ENCODE peak calls at places on chromosomes 11 and 22, in eight cellular contexts. One of them, this sample, is unnamed. For H3K9me3, the result is how much of the 10 kb centered on the place peaks cover.

GRCh38 chr11:46382644-46383403 is 1.4 kb downstream of the MDK start:
- DNase-seq in fibroblast of lung: peak
- DNase-seq in endodermal cell: peak
- DNase-seq in MM.1S: no peak
- DNase-seq in tibial artery: no peak
- DNase-seq in IMR-90: peak
- DNase-seq in right lobe of liver: no peak
- DNase-seq in CD8-positive, alpha-beta T cell: no peak
- DNase-seq in this sample: no peak

GRCh38 chr11:131465746-131466145 is 95.3 kb downstream of the NTM start:
- DNase-seq in IMR-90: no peak
- DNase-seq in fibroblast of lung: no peak
- DNase-seq in tibial artery: no peak
- DNase-seq in CD8-positive, alpha-beta T cell: no peak
- DNase-seq in endodermal cell: peak
- DNase-seq in MM.1S: no peak
- DNase-seq in right lobe of liver: no peak
- DNase-seq in this sample: no peak

GRCh38 chr11:65113361-65113756 is 1.7 kb downstream of the TM7SF2 start:
- DNase-seq in tibial artery: no peak
- DNase-seq in right lobe of liver: no peak
- DNase-seq in CD8-positive, alpha-beta T cell: no peak
- DNase-seq in IMR-90: no peak
- DNase-seq in fibroblast of lung: no peak
- DNase-seq in MM.1S: no peak
- DNase-seq in endodermal cell: no peak
- DNase-seq in this sample: no peak

GRCh38 chr22:46674367-46674781 is 54.2 kb downstream of the GRAMD4 start:
- DNase-seq in IMR-90: no peak
- DNase-seq in endodermal cell: no peak
- DNase-seq in MM.1S: no peak
- DNase-seq in right lobe of liver: no peak
- DNase-seq in fibroblast of lung: no peak
- DNase-seq in CD8-positive, alpha-beta T cell: peak
- DNase-seq in tibial artery: peak
- DNase-seq in this sample: peak

GRCh38 chr22:49366437-49366836 is 461.2 kb downstream of the BRD1 start:
- DNase-seq in right lobe of liver: no peak
- DNase-seq in tibial artery: no peak
- DNase-seq in fibroblast of lung: no peak
- DNase-seq in CD8-positive, alpha-beta T cell: no peak
- DNase-seq in MM.1S: no peak
- DNase-seq in IMR-90: no peak
- DNase-seq in endodermal cell: no peak
- DNase-seq in this sample: no peak

GRCh38 chr11:105000797-105001196 is 22.2 kb downstream of the CASP5 start:
- DNase-seq in MM.1S: peak
- DNase-seq in right lobe of liver: no peak
- DNase-seq in tibial artery: no peak
- DNase-seq in fibroblast of lung: no peak
- DNase-seq in endodermal cell: peak
- DNase-seq in IMR-90: no peak
- DNase-seq in CD8-positive, alpha-beta T cell: peak
- DNase-seq in this sample: peak

GRCh38 chr11:108945341-108945740 is 280.5 kb downstream of the DDX10 start:
- DNase-seq in tibial artery: no peak
- DNase-seq in fibroblast of lung: no peak
- DNase-seq in right lobe of liver: no peak
- DNase-seq in endodermal cell: no peak
- DNase-seq in CD8-positive, alpha-beta T cell: no peak
- DNase-seq in IMR-90: no peak
- DNase-seq in MM.1S: peak
- DNase-seq in this sample: no peak

GRCh38 chr22:44107341-44107740 is 73.4 kb upstream of the PARVG start:
- DNase-seq in IMR-90: no peak
- DNase-seq in endodermal cell: peak
- DNase-seq in MM.1S: no peak
- DNase-seq in fibroblast of lung: peak
- DNase-seq in tibial artery: no peak
- DNase-seq in right lobe of liver: peak
- DNase-seq in CD8-positive, alpha-beta T cell: no peak
- DNase-seq in this sample: no peak

GRCh38 chr11:111663820-111664219 is 61.6 kb downstream of the SIK2 start:
- DNase-seq in endodermal cell: no peak
- DNase-seq in right lobe of liver: no peak
- DNase-seq in MM.1S: no peak
- DNase-seq in tibial artery: no peak
- DNase-seq in fibroblast of lung: peak
- DNase-seq in IMR-90: no peak
- DNase-seq in CD8-positive, alpha-beta T cell: no peak
- DNase-seq in this sample: peak

GRCh38 chr11:131533164-131533563 is 162.7 kb downstream of the NTM start:
- DNase-seq in IMR-90: no peak
- DNase-seq in tibial artery: no peak
- DNase-seq in endodermal cell: no peak
- DNase-seq in MM.1S: no peak
- DNase-seq in right lobe of liver: no peak
- DNase-seq in fibroblast of lung: no peak
- DNase-seq in CD8-positive, alpha-beta T cell: no peak
- DNase-seq in this sample: no peak

GRCh38 chr11:72688929-72689328 is 14.7 kb upstream of the PDE2A start:
- DNase-seq in IMR-90: no peak
- DNase-seq in endodermal cell: no peak
- DNase-seq in MM.1S: no peak
- DNase-seq in fibroblast of lung: no peak
- DNase-seq in tibial artery: no peak
- DNase-seq in CD8-positive, alpha-beta T cell: no peak
- DNase-seq in right lobe of liver: no peak
- DNase-seq in this sample: no peak

GRCh38 chr11:14249121-14249963 is 109.6 kb downstream of the RRAS2 start:
- DNase-seq in fibroblast of lung: peak
- DNase-seq in right lobe of liver: no peak
- DNase-seq in tibial artery: no peak
- DNase-seq in endodermal cell: peak
- DNase-seq in CD8-positive, alpha-beta T cell: peak
- DNase-seq in MM.1S: peak
- DNase-seq in IMR-90: peak
- DNase-seq in this sample: peak

GRCh38 chr11:80466570-80466969 is 1025.7 kb upstream of the TENM4 start:
- DNase-seq in endodermal cell: no peak
- DNase-seq in tibial artery: no peak
- DNase-seq in fibroblast of lung: no peak
- DNase-seq in IMR-90: no peak
- DNase-seq in MM.1S: no peak
- DNase-seq in CD8-positive, alpha-beta T cell: no peak
- DNase-seq in right lobe of liver: no peak
- DNase-seq in this sample: no peak

GRCh38 chr11:7904910-7905309 is 26.2 kb downstream of the OR10A6 start:
- DNase-seq in MM.1S: no peak
- DNase-seq in CD8-positive, alpha-beta T cell: no peak
- DNase-seq in tibial artery: no peak
- DNase-seq in endodermal cell: no peak
- DNase-seq in fibroblast of lung: peak
- DNase-seq in IMR-90: peak
- DNase-seq in right lobe of liver: no peak
- DNase-seq in this sample: no peak

GRCh38 chr22:25069426-25069757 is 116.9 kb downstream of the KIAA1671 start:
- DNase-seq in MM.1S: no peak
- DNase-seq in fibroblast of lung: no peak
- DNase-seq in CD8-positive, alpha-beta T cell: no peak
- DNase-seq in tibial artery: no peak
- DNase-seq in IMR-90: no peak
- DNase-seq in right lobe of liver: no peak
- DNase-seq in endodermal cell: no peak
- DNase-seq in this sample: no peak

GRCh38 chr11:117851852-117852251 is 24.6 kb downstream of the FXYD6 start:
- DNase-seq in tibial artery: peak
- DNase-seq in right lobe of liver: no peak
- DNase-seq in fibroblast of lung: peak
- DNase-seq in IMR-90: no peak
- DNase-seq in MM.1S: no peak
- DNase-seq in endodermal cell: no peak
- DNase-seq in CD8-positive, alpha-beta T cell: no peak
- DNase-seq in this sample: peak

GRCh38 chr11:127066426-127067090 is 66.0 kb upstream of the KIRREL3 start:
- DNase-seq in IMR-90: no peak
- DNase-seq in tibial artery: no peak
- DNase-seq in fibroblast of lung: no peak
- DNase-seq in endodermal cell: no peak
- DNase-seq in CD8-positive, alpha-beta T cell: no peak
- DNase-seq in right lobe of liver: no peak
- DNase-seq in MM.1S: no peak
- DNase-seq in this sample: no peak

GRCh38 chr11:66291303-66291705 is 390 bp upstream of the TMEM151A start:
- DNase-seq in IMR-90: no peak
- DNase-seq in MM.1S: no peak
- DNase-seq in CD8-positive, alpha-beta T cell: no peak
- DNase-seq in fibroblast of lung: no peak
- DNase-seq in endodermal cell: peak
- DNase-seq in right lobe of liver: no peak
- DNase-seq in tibial artery: no peak
- DNase-seq in this sample: no peak

GRCh38 chr11:132523929-132524328 is 1008.4 kb downstream of the OPCML start:
- DNase-seq in endodermal cell: no peak
- DNase-seq in MM.1S: no peak
- DNase-seq in right lobe of liver: no peak
- DNase-seq in tibial artery: no peak
- DNase-seq in IMR-90: no peak
- DNase-seq in CD8-positive, alpha-beta T cell: no peak
- DNase-seq in fibroblast of lung: peak
- DNase-seq in this sample: no peak

GRCh38 chr11:33952805-33953204 is 60.9 kb upstream of the LMO2 start:
- DNase-seq in right lobe of liver: no peak
- DNase-seq in endodermal cell: no peak
- DNase-seq in CD8-positive, alpha-beta T cell: no peak
- DNase-seq in IMR-90: no peak
- DNase-seq in tibial artery: no peak
- DNase-seq in MM.1S: no peak
- DNase-seq in fibroblast of lung: no peak
- DNase-seq in this sample: no peak

GRCh38 chr11:16195659-16196058 is 160.7 kb downstream of the SOX6 start:
- DNase-seq in endodermal cell: no peak
- DNase-seq in tibial artery: no peak
- DNase-seq in IMR-90: peak
- DNase-seq in right lobe of liver: no peak
- DNase-seq in MM.1S: no peak
- DNase-seq in fibroblast of lung: peak
- DNase-seq in CD8-positive, alpha-beta T cell: no peak
- DNase-seq in this sample: no peak

GRCh38 chr11:74397531-74398243 is 546 bp downstream of the PGM2L1 start:
- DNase-seq in endodermal cell: peak
- DNase-seq in IMR-90: peak
- DNase-seq in CD8-positive, alpha-beta T cell: peak
- DNase-seq in fibroblast of lung: peak
- DNase-seq in MM.1S: peak
- DNase-seq in right lobe of liver: peak
- DNase-seq in tibial artery: no peak
- DNase-seq in this sample: peak
- TF ChIP-seq CTCF in endodermal cell: peak
- TF ChIP-seq CTCF in IMR-90: peak
- TF ChIP-seq CTCF in CD8-positive, alpha-beta T cell: peak
- TF ChIP-seq CTCF in fibroblast of lung: no peak
- TF ChIP-seq CTCF in MM.1S: peak
- TF ChIP-seq CTCF in right lobe of liver: no peak
- TF ChIP-seq CTCF in tibial artery: no peak
- TF ChIP-seq CTCF in this sample: no peak

DNA sequence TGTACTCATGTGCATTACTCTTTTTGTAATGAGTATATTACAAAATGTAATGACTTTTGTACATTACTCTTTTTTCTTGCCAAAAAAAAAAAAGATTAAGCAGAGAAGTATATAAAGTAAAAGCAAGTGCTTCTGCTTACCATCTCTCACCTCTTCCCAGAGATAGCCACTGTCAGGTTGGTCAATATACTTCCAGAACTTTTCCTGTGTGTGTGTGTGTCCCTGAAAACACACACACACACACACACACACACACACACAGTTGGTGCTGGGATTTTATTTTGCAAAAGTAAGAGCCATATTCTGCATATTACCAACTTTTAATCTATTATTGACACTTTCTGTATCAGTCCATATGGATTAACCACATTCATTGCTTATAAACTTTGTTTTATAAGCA is 2.5 kb downstream of the IGLL5 start:
- DNase-seq in CD8-positive, alpha-beta T cell: no peak
- DNase-seq in endodermal cell: no peak
- DNase-seq in IMR-90: no peak
- DNase-seq in MM.1S: peak
- DNase-seq in right lobe of liver: no peak
- DNase-seq in fibroblast of lung: no peak
- DNase-seq in tibial artery: no peak
- DNase-seq in this sample: no peak
- H3K9me3 ChIP-seq in CD8-positive, alpha-beta T cell: under half
- H3K9me3 ChIP-seq in endodermal cell: under half
- H3K9me3 ChIP-seq in IMR-90: under half
- H3K9me3 ChIP-seq in MM.1S: under half
- H3K9me3 ChIP-seq in right lobe of liver: under half
- H3K9me3 ChIP-seq in fibroblast of lung: under half
- H3K9me3 ChIP-seq in tibial artery: under half
- H3K9me3 ChIP-seq in this sample: under half

GRCh38 chr22:32676196-32676595 is 125.3 kb upstream of the TIMP3 start:
- DNase-seq in IMR-90: no peak
- DNase-seq in endodermal cell: no peak
- DNase-seq in CD8-positive, alpha-beta T cell: no peak
- DNase-seq in fibroblast of lung: no peak
- DNase-seq in right lobe of liver: peak
- DNase-seq in MM.1S: no peak
- DNase-seq in tibial artery: no peak
- DNase-seq in this sample: no peak

GRCh38 chr22:32680277-32680676 is 121.2 kb upstream of the TIMP3 start:
- DNase-seq in MM.1S: no peak
- DNase-seq in tibial artery: no peak
- DNase-seq in endodermal cell: no peak
- DNase-seq in IMR-90: no peak
- DNase-seq in right lobe of liver: no peak
- DNase-seq in fibroblast of lung: no peak
- DNase-seq in CD8-positive, alpha-beta T cell: no peak
- DNase-seq in this sample: no peak

GRCh38 chr22:32677876-32678275 is 123.6 kb upstream of the TIMP3 start:
- DNase-seq in endodermal cell: no peak
- DNase-seq in tibial artery: no peak
- DNase-seq in CD8-positive, alpha-beta T cell: no peak
- DNase-seq in MM.1S: no peak
- DNase-seq in IMR-90: no peak
- DNase-seq in right lobe of liver: no peak
- DNase-seq in fibroblast of lung: no peak
- DNase-seq in this sample: no peak

GRCh38 chr22:32672542-32672941 is 129.0 kb upstream of the TIMP3 start:
- DNase-seq in CD8-positive, alpha-beta T cell: no peak
- DNase-seq in tibial artery: no peak
- DNase-seq in right lobe of liver: no peak
- DNase-seq in IMR-90: no peak
- DNase-seq in endodermal cell: no peak
- DNase-seq in fibroblast of lung: no peak
- DNase-seq in MM.1S: no peak
- DNase-seq in this sample: no peak

GRCh38 chr22:32674925-32675825 is 126.3 kb upstream of the TIMP3 start:
- DNase-seq in endodermal cell: no peak
- DNase-seq in IMR-90: no peak
- DNase-seq in CD8-positive, alpha-beta T cell: no peak
- DNase-seq in MM.1S: peak
- DNase-seq in right lobe of liver: no peak
- DNase-seq in fibroblast of lung: no peak
- DNase-seq in tibial artery: no peak
- DNase-seq in this sample: no peak
- TF ChIP-seq CTCF in endodermal cell: no peak
- TF ChIP-seq CTCF in IMR-90: peak
- TF ChIP-seq CTCF in CD8-positive, alpha-beta T cell: no peak
- TF ChIP-seq CTCF in MM.1S: no peak
- TF ChIP-seq CTCF in right lobe of liver: peak
- TF ChIP-seq CTCF in fibroblast of lung: peak
- TF ChIP-seq CTCF in tibial artery: no peak
- TF ChIP-seq CTCF in this sample: no peak

GRCh38 chr11:17498058-17498457 is 21.4 kb upstream of the ABCC8 start:
- DNase-seq in MM.1S: peak
- DNase-seq in CD8-positive, alpha-beta T cell: no peak
- DNase-seq in right lobe of liver: no peak
- DNase-seq in endodermal cell: peak
- DNase-seq in IMR-90: no peak
- DNase-seq in fibroblast of lung: no peak
- DNase-seq in tibial artery: no peak
- DNase-seq in this sample: no peak
- H3K9me3 ChIP-seq in MM.1S: under half
- H3K9me3 ChIP-seq in CD8-positive, alpha-beta T cell: under half
- H3K9me3 ChIP-seq in right lobe of liver: under half
- H3K9me3 ChIP-seq in endodermal cell: under half
- H3K9me3 ChIP-seq in IMR-90: under half
- H3K9me3 ChIP-seq in fibroblast of lung: under half
- H3K9me3 ChIP-seq in tibial artery: under half
- H3K9me3 ChIP-seq in this sample: under half